ENCODE peak calls at places on chromosomes 11 and 22, in ten cellular contexts. M is Peyer's patch, V is fibroblast of lung, U is aorta, E is PC-9, B is GM23248, W is cardiac muscle cell, J is tibial nerve, K is PC-3, D is ovary. Q is an unnamed sample.

GRCh38 chr11:124801014-124801413 is 808 bp upstream of the MSANTD2 start:
- DNase-seq in M (no peak), E (no peak), J (no peak), K (peak; percentile 67), D (no peak), W (peak; percentile 62), V (peak; percentile 66), U (no peak), B (peak; percentile 69), Q (no peak)

GRCh38 chr11:77278595-77279506 is 22.6 kb downstream of the GDPD4 start:
- DNase-seq in W (no peak), U (no peak), V (no peak), E (no peak), B (peak; percentile 76), J (no peak), K (peak; percentile 80), M (no peak), D (no peak), Q (no peak)

GRCh38 chr11:47946682-47947575 is 33.4 kb upstream of the PTPRJ start:
- DNase-seq in W (peak; percentile 97), E (peak; percentile 93), V (peak; percentile 93), K (peak; percentile 98), D (peak; percentile 64), U (peak; percentile 92), J (peak; percentile 53), M (no peak), B (peak; percentile 98), Q (no peak)

GRCh38 chr11:7657306-7658025 is 15.8 kb downstream of the CYB5R2 start:
- DNase-seq in B (peak; percentile 92), J (no peak), U (no peak), V (peak; percentile 72), W (peak; percentile 84), E (peak; percentile 31), M (no peak), D (peak; percentile 61), K (peak; percentile 79), Q (peak; percentile 71)

GRCh38 chr11:131491503-131491902 is 121.1 kb downstream of the NTM start:
- DNase-seq in U (no peak), M (no peak), K (no peak), W (peak; percentile 72), J (no peak), V (peak; percentile 15), B (peak; percentile 43), E (no peak), D (no peak), Q (no peak)

GRCh38 chr11:293293-293851 is 4.4 kb downstream of the PGGHG start:
- DNase-seq in K (no peak), M (no peak), J (no peak), E (no peak), D (no peak), W (no peak), V (no peak), B (no peak), U (peak; percentile 57), Q (no peak)

GRCh38 chr22:21457023-21457787 is 10.0 kb upstream of the TMEM191C start:
- DNase-seq in J (peak; percentile 4), E (peak; percentile 33), B (no peak), W (no peak), U (peak; percentile 44), K (peak; percentile 85), V (peak; percentile 15), D (no peak), M (no peak), Q (no peak)

GRCh38 chr22:41380993-41381328 is 781 bp upstream of the TEF start:
- DNase-seq in B (peak; percentile 97), W (peak; percentile 96), V (peak; percentile 86), M (peak; percentile 31), U (no peak), K (peak; percentile 57), E (no peak), J (no peak), D (no peak), Q (no peak)

GRCh38 chr22:26276530-26277200 is 107.4 kb downstream of the SEZ6L start:
- DNase-seq in B (no peak), U (no peak), V (no peak), J (no peak), D (no peak), K (no peak), E (no peak), M (no peak), W (no peak), Q (no peak)

GRCh38 chr11:95363710-95364109 is 132.7 kb upstream of the SESN3 start:
- DNase-seq in U (no peak), E (no peak), K (no peak), B (no peak), W (no peak), D (no peak), J (no peak), V (no peak), M (no peak), Q (no peak)

GRCh38 chr11:134861490-134862107 is 449.6 kb upstream of the B3GAT1 start:
- DNase-seq in M (no peak), V (no peak), K (no peak), U (no peak), D (no peak), B (no peak), J (no peak), E (no peak), W (no peak), Q (no peak)

DNA sequence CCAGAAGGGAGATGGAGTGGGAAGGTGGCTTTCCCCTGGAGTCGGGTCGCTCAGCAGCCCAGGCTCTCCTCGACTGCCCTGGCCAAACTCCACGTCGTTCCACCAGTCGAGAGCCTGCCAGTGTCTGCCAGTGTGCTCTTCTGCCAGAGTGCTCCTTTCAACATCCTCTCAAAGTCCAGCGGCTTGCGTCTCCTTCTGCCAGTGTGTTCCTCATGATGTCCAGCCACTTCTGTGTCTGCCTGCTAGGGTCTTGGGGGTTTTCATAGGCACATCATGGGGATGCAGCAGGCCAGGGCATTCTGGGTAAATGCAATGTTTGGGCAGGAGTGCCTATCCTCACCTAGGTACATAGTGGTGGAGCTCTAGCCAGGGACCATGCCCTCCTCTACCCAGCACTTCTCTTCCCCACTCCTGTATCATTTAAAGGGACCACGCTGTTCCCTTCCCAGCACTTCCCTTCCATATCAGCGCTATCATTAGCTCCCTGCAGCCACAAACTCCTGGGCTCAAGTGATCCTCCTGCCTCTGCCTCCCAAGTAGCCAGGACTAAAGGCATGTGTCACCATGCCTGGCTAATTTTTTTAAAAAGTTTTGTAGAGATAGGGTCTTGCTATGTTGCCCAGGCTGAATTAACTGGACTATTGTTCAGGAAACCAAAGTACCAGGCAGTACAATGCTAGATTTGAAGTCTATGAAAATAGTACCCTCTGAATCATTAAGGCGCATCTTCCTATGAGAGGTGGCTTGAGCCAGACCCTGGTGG is 62.9 kb upstream of the CLDN5 start:
- DNase-seq in K (no peak), B (no peak), M (no peak), E (no peak), V (no peak), D (no peak), J (no peak), W (no peak), U (no peak), Q (no peak)
- H3K27ac ChIP-seq in K (no peak overlapping the region), B (no peak overlapping the region), M (no peak overlapping the region), E (no peak overlapping the region), V (no peak overlapping the region), D (no peak overlapping the region), J (no peak overlapping the region), W (no peak overlapping the region), U (no peak overlapping the region), Q (no peak overlapping the region)

DNA sequence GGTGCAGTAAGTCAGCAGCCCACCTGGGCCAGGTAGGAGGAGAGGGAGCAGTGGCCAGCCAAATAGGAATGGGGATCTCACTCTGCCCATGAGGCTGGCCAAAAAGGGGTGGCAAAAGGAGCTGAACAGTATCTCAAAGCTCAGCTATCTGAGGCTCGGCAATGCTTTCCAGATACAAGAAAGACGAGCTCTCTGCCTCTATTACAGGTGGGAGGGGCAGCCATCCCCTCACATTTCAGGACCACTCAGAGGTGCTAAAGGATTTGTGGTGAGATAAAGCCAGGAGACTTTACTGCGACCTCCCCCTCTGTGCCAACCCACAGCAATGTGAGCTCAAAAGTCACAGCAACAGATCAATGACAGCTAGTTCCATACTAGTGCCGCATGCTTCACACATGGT is 42.1 kb upstream of the GALNT18 start:
- DNase-seq in J (no peak), V (no peak), K (no peak), B (no peak), W (no peak), U (no peak), M (no peak), E (no peak), D (no peak), Q (no peak)
- H3K4me3 ChIP-seq in J (no peak overlapping the region), V (no peak overlapping the region), K (no peak overlapping the region), B (no peak overlapping the region), W (no peak overlapping the region), U (no peak overlapping the region), M (no peak overlapping the region), E (no peak overlapping the region), D (no peak overlapping the region), Q (no peak overlapping the region)

GRCh38 chr22:49730656-49731055 is 97.0 kb downstream of the BRD1 start:
- DNase-seq in V (no peak), E (no peak), W (no peak), B (no peak), M (no peak), K (no peak), J (peak; percentile 4), U (no peak), D (no peak), Q (no peak)
- H3K27me3 ChIP-seq in V (no peaks in the 10 kb centered on the region), E (peaks cover 99% of the 10 kb centered on the region), W (peaks cover 33% of the 10 kb centered on the region), B (peaks cover 25% of the 10 kb centered on the region), M (no peaks in the 10 kb centered on the region), K (peaks cover 67% of the 10 kb centered on the region), J (no peaks in the 10 kb centered on the region), U (no peaks in the 10 kb centered on the region), D (no peaks in the 10 kb centered on the region), Q (no peaks in the 10 kb centered on the region)

DNA sequence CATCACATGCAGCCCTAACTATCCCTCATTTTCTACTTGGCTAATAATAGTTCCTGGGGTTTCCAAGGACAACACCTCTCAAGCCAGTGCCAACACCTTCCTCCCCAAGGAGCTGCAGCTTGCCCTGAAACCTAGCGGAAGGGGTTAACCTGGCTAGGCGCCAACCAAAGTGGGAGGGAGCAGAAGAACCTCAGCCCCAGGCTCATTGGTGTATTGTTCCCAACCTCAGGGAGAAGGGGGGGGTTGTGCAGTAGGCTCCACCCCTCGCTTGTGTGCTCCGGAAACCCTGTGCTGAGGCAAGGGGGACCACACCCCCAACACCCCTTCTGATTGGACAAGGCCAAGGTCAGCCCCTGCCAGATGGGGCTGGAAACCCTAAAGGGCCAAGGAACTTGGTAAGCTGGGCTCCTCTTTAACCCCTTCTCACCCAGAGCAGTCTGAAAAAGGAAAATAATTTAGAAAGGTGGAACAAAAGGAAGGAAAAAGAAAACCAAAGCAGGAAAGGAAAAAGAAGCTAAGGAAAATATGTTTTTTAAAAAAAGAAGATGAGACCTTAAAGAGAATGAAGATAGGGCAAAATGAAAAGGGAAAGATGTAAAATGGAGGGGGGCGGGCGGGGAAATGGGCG is 2.5 kb downstream of the MTA2 start:
- DNase-seq in W (peak; percentile 100), B (peak; percentile 99), M (peak; percentile 91), K (peak; percentile 96), E (peak; percentile 88), D (peak; percentile 95), J (peak; percentile 91), V (peak; percentile 99), U (peak; percentile 96), Q (peak; percentile 85)
- H3K27ac ChIP-seq in W (peak overlapping the region; percentile 90), B (peak overlapping the region; percentile 77), M (peak overlapping the region; percentile 63), K (peak overlapping the region; percentile 0), E (no peak overlapping the region), D (no peak overlapping the region), J (peak overlapping the region; percentile 99), V (peak overlapping the region; percentile 24), U (peak overlapping the region; percentile 10), Q (no peak overlapping the region)

GRCh38 chr11:67437082-67437821 is at the start of gene PTPRCAP:
- DNase-seq in V (no peak), M (peak; percentile 93), W (peak; percentile 23), J (no peak), K (no peak), U (no peak), E (no peak), B (no peak), D (no peak), Q (no peak)
- H3K4me3 ChIP-seq in V (no peak within 1 kb of the TSS), M (peak within 1 kb of the TSS; percentile 76), W (no peak within 1 kb of the TSS), J (peak within 1 kb of the TSS; percentile 55), K (no peak within 1 kb of the TSS), U (no peak within 1 kb of the TSS), E (no peak within 1 kb of the TSS), B (no peak within 1 kb of the TSS), D (no peak within 1 kb of the TSS), Q (no peak within 1 kb of the TSS)